ENCODE peak calls at places on chromosomes 16 and 17, in six cellular contexts. V is effector memory CD8-positive, alpha-beta T cell; U is fibroblast of the conjunctiva; M is hypothalamus; P is dermis blood vessel endothelial cell; K is EH. X is an unnamed sample.

GRCh38 chr17:5035356-5035755 is at the start of gene SLC52A1:
- DNase-seq in V (no peak), U (no peak), M (no peak), P (no peak), K (no peak), X (no peak)

GRCh38 chr17:8124350-8125195 is 667 bp upstream of the HES7 start:
- DNase-seq in V (no peak), U (no peak), M (no peak), P (peak; percentile 18), K (peak; percentile 34), X (peak; percentile 29)

GRCh38 chr16:83843657-83844056 is 35.9 kb downstream of the HSBP1 start:
- DNase-seq in V (no peak), U (no peak), M (no peak), P (no peak), K (no peak), X (no peak)

GRCh38 chr16:19242987-19243386 is 42.5 kb upstream of the CLEC19A start:
- DNase-seq in V (no peak), U (no peak), M (no peak), P (no peak), K (no peak), X (no peak)

GRCh38 chr16:31202402-31203385 is at the start of gene PYCARD:
- DNase-seq in V (peak; percentile 40), U (no peak), M (no peak), P (peak; percentile 51), K (peak; percentile 68), X (peak; percentile 36)

GRCh38 chr17:69423450-69423849 is 9.0 kb downstream of the MAP2K6 start:
- DNase-seq in V (no peak), U (no peak), M (no peak), P (peak; percentile 88), K (no peak), X (peak; percentile 91)

GRCh38 chr17:78875331-78875730 is 27.7 kb downstream of the CEP295NL start:
- DNase-seq in V (no peak), U (no peak), M (no peak), P (no peak), K (no peak), X (no peak)

GRCh38 chr17:29614345-29615047 is 8.2 kb downstream of the CORO6 start:
- DNase-seq in V (no peak), U (no peak), M (no peak), P (no peak), K (no peak), X (no peak)

GRCh38 chr17:69565447-69565846 is 150.9 kb downstream of the MAP2K6 start:
- DNase-seq in V (no peak), U (no peak), M (no peak), P (no peak), K (no peak), X (no peak)

GRCh38 chr17:80477647-80478478 is 1.5 kb upstream of the NPTX1 start:
- DNase-seq in V (no peak), U (no peak), M (no peak), P (peak; percentile 58), K (peak; percentile 56), X (peak; percentile 21)

GRCh38 chr17:66953661-66954060 is 10.8 kb upstream of the CACNG4 start:
- DNase-seq in V (no peak), U (no peak), M (no peak), P (no peak), K (no peak), X (no peak)

GRCh38 chr17:54967621-54968258 is 714 bp downstream of the COX11 start:
- DNase-seq in V (no peak), U (peak; percentile 34), M (no peak), P (peak; percentile 25), K (peak; percentile 43), X (no peak)

GRCh38 chr17:80970044-80970761 is 21.4 kb upstream of the CHMP6 start:
- DNase-seq in V (peak; percentile 29), U (no peak), M (no peak), P (peak; percentile 54), K (peak; percentile 54), X (no peak)

GRCh38 chr17:62857526-62857925 is 49.4 kb upstream of the MARCHF10 start:
- DNase-seq in V (no peak), U (no peak), M (no peak), P (no peak), K (no peak), X (no peak)

GRCh38 chr16:48720266-48720665 is 110.3 kb upstream of the N4BP1 start:
- DNase-seq in V (no peak), U (no peak), M (no peak), P (peak; percentile 1), K (peak; percentile 24), X (no peak)

GRCh38 chr16:65122974-65123845 is 1.3 kb upstream of the CDH11 start:
- DNase-seq in V (no peak), U (no peak), M (no peak), P (no peak), K (peak; percentile 83), X (no peak)

GRCh38 chr17:31134526-31134925 is 39.7 kb downstream of the NF1 start:
- DNase-seq in V (no peak), U (no peak), M (no peak), P (no peak), K (peak; percentile 14), X (no peak)

GRCh38 chr17:63701477-63702222 is 1.7 kb upstream of the LIMD2 start:
- DNase-seq in V (peak; percentile 63), U (no peak), M (no peak), P (no peak), K (no peak), X (no peak)

GRCh38 chr16:57165923-57166322 is 19.9 kb downstream of the PSME3IP1 start:
- DNase-seq in V (no peak), U (peak; percentile 71), M (no peak), P (no peak), K (no peak), X (no peak)

GRCh38 chr17:40019140-40019991 is 4.1 kb downstream of the CSF3 start:
- DNase-seq in V (no peak), U (peak; percentile 58), M (no peak), P (peak; percentile 93), K (peak; percentile 89), X (peak; percentile 82)

GRCh38 chr17:50051082-50051576 is 4.8 kb upstream of the ITGA3 start:
- DNase-seq in V (no peak), U (no peak), M (no peak), P (peak; percentile 63), K (peak; percentile 90), X (peak; percentile 55)

GRCh38 chr17:79747508-79748295 is 17.0 kb downstream of the ENPP7 start:
- DNase-seq in V (no peak), U (no peak), M (no peak), P (no peak), K (no peak), X (no peak)

GRCh38 chr17:71792966-71793365 is 327.9 kb upstream of the SOX9 start:
- DNase-seq in V (no peak), U (peak; percentile 57), M (no peak), P (no peak), K (peak; percentile 48), X (no peak)

GRCh38 chr17:80192268-80192667 is 22.4 kb downstream of the CARD14 start:
- DNase-seq in V (no peak), U (no peak), M (no peak), P (peak; percentile 44), K (no peak), X (peak; percentile 8)

GRCh38 chr17:61837175-61838051 is 25.9 kb downstream of the BRIP1 start:
- DNase-seq in V (peak; percentile 46), U (peak; percentile 74), M (no peak), P (peak; percentile 88), K (peak; percentile 77), X (peak; percentile 76)

GRCh38 chr16:86229866-86230656 is 280.3 kb upstream of the FOXF1 start:
- DNase-seq in V (no peak), U (no peak), M (no peak), P (no peak), K (no peak), X (no peak)

GRCh38 chr17:60142872-60143499 is 6.8 kb upstream of the CA4 start:
- DNase-seq in V (peak; percentile 61), U (peak; percentile 83), M (no peak), P (peak; percentile 95), K (peak; percentile 94), X (peak; percentile 89)

GRCh38 chr16:3020604-3021448 is 658 bp downstream of the TNFRSF12A start:
- DNase-seq in V (peak; percentile 55), U (peak; percentile 80), M (no peak), P (peak; percentile 91), K (peak; percentile 91), X (peak; percentile 86)

GRCh38 chr17:32253117-32253611 is 12.5 kb upstream of the RHBDL3 start:
- DNase-seq in V (peak; percentile 52), U (peak; percentile 56), M (peak; percentile 29), P (peak; percentile 88), K (peak; percentile 79), X (peak; percentile 77)